ENCODE peak calls at places on chromosomes 2 and 18, in ten cellular contexts. W, F, K, U, G, Z, L, P, C and Q are unnamed samples.

GRCh38 chr2:152618188-152618564 is 99.1 kb downstream of the PRPF40A start:
- DNase-seq in W (no peak), F (no peak), K (no peak), U (no peak), G (no peak), Z (peak; percentile 54), L (no peak), P (no peak), C (no peak), Q (no peak)

GRCh38 chr18:78949216-78949615 is 30.4 kb upstream of the SALL3 start:
- DNase-seq in W (no peak), F (no peak), K (no peak), U (no peak), G (no peak), Z (no peak), L (no peak), P (no peak), C (no peak), Q (no peak)

GRCh38 chr18:54351186-54351585 is 6.5 kb downstream of the STARD6 start:
- DNase-seq in W (no peak), F (no peak), K (no peak), U (peak; percentile 51), G (no peak), Z (no peak), L (no peak), P (no peak), C (no peak), Q (no peak)

GRCh38 chr2:10233131-10234012 is 69.3 kb upstream of the HPCAL1 start:
- DNase-seq in W (no peak), F (no peak), K (no peak), U (no peak), G (no peak), Z (no peak), L (peak; percentile 2), P (peak; percentile 29), C (no peak), Q (no peak)

GRCh38 chr2:166284359-166284758 is 91.4 kb downstream of the SCN9A start:
- DNase-seq in W (no peak), F (no peak), K (no peak), U (no peak), G (no peak), Z (no peak), L (no peak), P (no peak), C (no peak), Q (no peak)

GRCh38 chr18:48036191-48036590 is 105.7 kb upstream of the SMAD2 start:
- DNase-seq in W (no peak), F (no peak), K (no peak), U (no peak), G (no peak), Z (peak; percentile 18), L (peak; percentile 16), P (peak; percentile 57), C (no peak), Q (peak; percentile 36)

GRCh38 chr2:117941693-117942092 is 72.2 kb downstream of the CCDC93 start:
- DNase-seq in W (no peak), F (no peak), K (no peak), U (no peak), G (no peak), Z (no peak), L (no peak), P (no peak), C (no peak), Q (no peak)

GRCh38 chr18:54235871-54236270 is 11.4 kb upstream of the MBD2 start:
- DNase-seq in W (peak; percentile 14), F (no peak), K (no peak), U (no peak), G (no peak), Z (no peak), L (no peak), P (no peak), C (no peak), Q (no peak)

GRCh38 chr18:9700261-9700796 is 7.8 kb upstream of the RAB31 start:
- DNase-seq in W (peak; percentile 32), F (no peak), K (no peak), U (no peak), G (no peak), Z (peak; percentile 48), L (no peak), P (peak; percentile 35), C (no peak), Q (no peak)

GRCh38 chr2:148814853-148815419 is 60.1 kb upstream of the KIF5C start:
- DNase-seq in W (no peak), F (no peak), K (no peak), U (peak; percentile 54), G (peak; percentile 13), Z (peak; percentile 18), L (no peak), P (no peak), C (no peak), Q (no peak)

GRCh38 chr2:29114841-29115609 is at the start of gene CLIP4:
- DNase-seq in W (peak; percentile 36), F (peak; percentile 63), K (peak; percentile 68), U (peak; percentile 29), G (peak; percentile 36), Z (peak; percentile 73), L (peak; percentile 71), P (peak; percentile 78), C (peak; percentile 51), Q (peak; percentile 64)

GRCh38 chr2:43345872-43346271 is 119.5 kb upstream of the ZFP36L2 start:
- DNase-seq in W (no peak), F (no peak), K (no peak), U (no peak), G (no peak), Z (no peak), L (no peak), P (no peak), C (no peak), Q (no peak)

GRCh38 chr2:43348904-43349725 is 122.7 kb upstream of the ZFP36L2 start:
- DNase-seq in W (no peak), F (peak; percentile 6), K (no peak), U (no peak), G (no peak), Z (peak; percentile 58), L (peak; percentile 55), P (peak; percentile 82), C (no peak), Q (no peak)

GRCh38 chr2:43346619-43347018 is 120.2 kb upstream of the ZFP36L2 start:
- DNase-seq in W (no peak), F (no peak), K (no peak), U (no peak), G (no peak), Z (no peak), L (no peak), P (no peak), C (no peak), Q (no peak)

GRCh38 chr2:43349944-43350343 is 123.5 kb upstream of the ZFP36L2 start:
- DNase-seq in W (no peak), F (no peak), K (no peak), U (no peak), G (no peak), Z (no peak), L (no peak), P (no peak), C (no peak), Q (no peak)

GRCh38 chr2:43347751-43348150 is 121.3 kb upstream of the ZFP36L2 start:
- DNase-seq in W (no peak), F (peak; percentile 1), K (no peak), U (no peak), G (no peak), Z (no peak), L (no peak), P (no peak), C (no peak), Q (no peak)
- H3K27ac ChIP-seq in W (no peak overlapping the region), F (peak overlapping the region; percentile 43), K (no peak overlapping the region), U (no peak overlapping the region), G (no peak overlapping the region), Z (no peak overlapping the region), L (peak overlapping the region; percentile 94), P (peak overlapping the region; percentile 85), C (no peak overlapping the region), Q (peak overlapping the region; percentile 14)

GRCh38 chr2:77633601-77634000 is 111.4 kb upstream of the LRRTM4 start:
- DNase-seq in W (no peak), F (no peak), K (no peak), U (no peak), G (no peak), Z (no peak), L (no peak), P (no peak), C (no peak), Q (no peak)

GRCh38 chr2:77631007-77631406 is 108.8 kb upstream of the LRRTM4 start:
- DNase-seq in W (no peak), F (no peak), K (no peak), U (no peak), G (no peak), Z (no peak), L (no peak), P (no peak), C (no peak), Q (no peak)

GRCh38 chr2:77629529-77629928 is 107.4 kb upstream of the LRRTM4 start:
- DNase-seq in W (no peak), F (no peak), K (no peak), U (no peak), G (no peak), Z (no peak), L (no peak), P (no peak), C (no peak), Q (no peak)
- TF ChIP-seq CTCF in W (no peak), F (no peak), K (no peak), U (no peak), G (no peak), Z (no peak), L (no peak), P (no peak), C (no peak), Q (no peak)

GRCh38 chr2:113176696-113177355 is 3.1 kb downstream of the PSD4 start:
- DNase-seq in W (no peak), F (no peak), K (no peak), U (no peak), G (no peak), Z (no peak), L (no peak), P (no peak), C (no peak), Q (no peak)
- H3K4me3 ChIP-seq in W (no peak overlapping the region), F (no peak overlapping the region), K (no peak overlapping the region), U (no peak overlapping the region), G (no peak overlapping the region), Z (no peak overlapping the region), L (no peak overlapping the region), P (no peak overlapping the region), C (peak overlapping the region; percentile 91), Q (no peak overlapping the region)

DNA sequence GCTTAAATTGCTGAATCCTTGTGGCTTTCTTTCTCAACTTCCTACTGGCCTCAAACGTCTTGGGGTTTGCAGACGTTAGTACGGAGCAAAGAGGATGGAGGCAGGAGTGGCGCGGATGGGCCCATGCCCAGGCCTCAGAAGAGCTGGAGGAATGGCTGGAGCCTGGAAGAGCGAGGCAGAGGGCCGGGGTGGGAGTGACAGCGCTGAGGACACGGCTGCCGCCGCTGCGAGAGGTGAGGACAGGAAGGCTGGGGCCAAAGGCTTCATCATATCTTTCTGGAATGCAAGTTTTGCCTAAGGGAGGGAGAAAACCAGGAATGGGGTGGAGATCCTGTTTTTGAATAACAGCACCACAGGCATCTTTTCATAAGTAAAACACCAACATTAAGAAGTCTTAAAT is 178.5 kb upstream of the SESTD1 start:
- DNase-seq in W (no peak), F (no peak), K (peak; percentile 40), U (no peak), G (no peak), Z (no peak), L (no peak), P (no peak), C (no peak), Q (no peak)
- H3K27ac ChIP-seq in W (no peak overlapping the region), F (no peak overlapping the region), K (no peak overlapping the region), U (no peak overlapping the region), G (no peak overlapping the region), Z (no peak overlapping the region), L (no peak overlapping the region), P (no peak overlapping the region), C (no peak overlapping the region), Q (no peak overlapping the region)